ENCODE peak calls at places on chromosome 21, in seven cellular contexts. Y, R, N, E, O, A and I are unnamed samples.

GRCh38 chr21:27112186-27112585 is 145.3 kb upstream of the ADAMTS5 start:
- DNase-seq in Y (no peak), R (peak), N (no peak), E (no peak), O (no peak), A (no peak), I (no peak)

GRCh38 chr21:41750051-41750450 is 16.8 kb downstream of the RIPK4 start:
- DNase-seq in Y (no peak), R (peak), N (no peak), E (no peak), O (no peak), A (no peak), I (no peak)

GRCh38 chr21:14850394-14850793 is 214.4 kb downstream of the NRIP1 start:
- DNase-seq in Y (no peak), R (peak), N (no peak), E (no peak), O (no peak), A (no peak), I (no peak)

GRCh38 chr21:15363921-15364320 is 299.1 kb upstream of the NRIP1 start:
- DNase-seq in Y (no peak), R (no peak), N (no peak), E (no peak), O (no peak), A (no peak), I (no peak)

GRCh38 chr21:41220208-41220733 is 52.3 kb downstream of the BACE2 start:
- DNase-seq in Y (no peak), R (no peak), N (no peak), E (no peak), O (no peak), A (no peak), I (no peak)

GRCh38 chr21:42538479-42539275 is 25.0 kb downstream of the SLC37A1 start:
- DNase-seq in Y (no peak), R (no peak), N (no peak), E (no peak), O (no peak), A (peak), I (no peak)

GRCh38 chr21:42067531-42068255 is 3.4 kb upstream of the UMODL1 start:
- DNase-seq in Y (no peak), R (no peak), N (no peak), E (no peak), O (no peak), A (no peak), I (no peak)

GRCh38 chr21:45322231-45322959 is 34.7 kb upstream of the POFUT2 start:
- DNase-seq in Y (peak), R (no peak), N (no peak), E (no peak), O (no peak), A (no peak), I (no peak)

GRCh38 chr21:46109251-46110221 is 11.6 kb downstream of the COL6A2 start:
- DNase-seq in Y (peak), R (no peak), N (peak), E (no peak), O (no peak), A (no peak), I (no peak)

GRCh38 chr21:45532826-45533730 is 9.2 kb downstream of the SLC19A1 start:
- DNase-seq in Y (peak), R (no peak), N (no peak), E (no peak), O (no peak), A (no peak), I (no peak)

GRCh38 chr21:46381521-46381920 is 57.6 kb downstream of the PCNT start:
- DNase-seq in Y (no peak), R (no peak), N (no peak), E (no peak), O (no peak), A (no peak), I (no peak)

GRCh38 chr21:45054927-45055612 is 19.3 kb upstream of the ADARB1 start:
- DNase-seq in Y (no peak), R (no peak), N (no peak), E (no peak), O (no peak), A (peak), I (no peak)

GRCh38 chr21:41316641-41317392 is at the start of gene FAM3B:
- DNase-seq in Y (no peak), R (no peak), N (no peak), E (no peak), O (no peak), A (no peak), I (no peak)

GRCh38 chr21:39022901-39023693 is 160.2 kb downstream of the PSMG1 start:
- DNase-seq in Y (peak), R (peak), N (peak), E (no peak), O (no peak), A (no peak), I (no peak)

GRCh38 chr21:15190837-15191236 is 126.0 kb upstream of the NRIP1 start:
- DNase-seq in Y (no peak), R (no peak), N (no peak), E (no peak), O (no peak), A (no peak), I (no peak)

DNA sequence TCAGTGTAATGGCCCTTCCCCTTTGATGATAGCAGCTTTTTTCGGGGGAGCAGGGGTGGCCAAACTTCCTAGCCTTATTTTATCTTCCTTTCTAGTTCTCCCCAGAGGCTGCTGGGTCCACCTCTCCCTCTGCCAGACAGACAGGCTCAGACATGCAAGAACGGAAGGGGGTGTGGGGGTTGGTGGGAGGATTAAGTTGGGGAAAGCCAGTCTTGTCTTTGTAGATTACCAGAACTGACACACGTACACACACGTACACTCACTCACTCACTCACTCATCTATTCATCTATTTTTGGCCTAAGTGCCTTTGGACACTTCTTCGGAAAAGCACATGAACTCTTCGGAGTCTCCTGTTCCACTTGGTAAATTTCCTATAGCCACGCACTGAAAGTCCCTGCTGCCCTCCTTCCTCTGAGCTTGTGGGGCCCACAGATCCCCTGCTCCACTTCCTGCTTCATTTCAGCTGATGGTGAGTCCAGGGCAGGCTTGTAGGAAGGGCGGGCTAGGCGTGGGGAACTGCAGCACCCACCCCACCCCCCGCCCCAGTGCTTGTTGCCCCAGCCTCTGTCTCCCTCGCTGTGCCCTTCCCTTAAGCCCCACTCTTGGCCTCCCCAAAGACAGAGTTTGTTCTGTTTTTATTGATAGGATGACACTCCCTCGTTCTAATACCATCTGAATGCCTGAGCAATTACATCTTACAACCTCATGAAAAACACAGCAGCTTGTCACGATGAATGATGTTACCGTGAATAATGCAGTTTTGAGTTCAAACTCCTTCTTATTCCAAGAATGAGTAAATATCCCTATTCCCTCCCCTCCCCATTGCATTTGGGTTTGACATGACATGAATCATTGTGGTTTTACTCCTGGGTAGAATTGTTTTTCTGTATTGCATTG is 60.7 kb upstream of the ATP5PO start:
- DNase-seq in Y (no peak), R (peak), N (peak), E (peak), O (peak), A (peak), I (peak)
- H3K4me3 ChIP-seq in Y (no peak), R (no peak), N (no peak), E (no peak), O (peak), A (peak), I (peak)

GRCh38 chr21:36706951-36707762 is 8.2 kb downstream of the SIM2 start:
- DNase-seq in Y (peak), R (peak), N (no peak), E (no peak), O (no peak), A (no peak), I (no peak)
- TF ChIP-seq CTCF in Y (no peak), R (no peak), N (no peak), E (no peak), O (peak), A (no peak), I (no peak)

GRCh38 chr21:33852495-33852894 is 63.1 kb downstream of the ATP5PO start:
- DNase-seq in Y (no peak), R (no peak), N (no peak), E (no peak), O (no peak), A (no peak), I (no peak)
- H3K4me3 ChIP-seq in Y (no peak), R (no peak), N (no peak), E (no peak), O (no peak), A (no peak), I (no peak)

GRCh38 chr21:43752758-43753438 is 23.2 kb downstream of the CSTB start:
- DNase-seq in Y (no peak), R (no peak), N (no peak), E (no peak), O (no peak), A (no peak), I (no peak)

GRCh38 chr21:43749686-43750262 is 26.3 kb downstream of the CSTB start:
- DNase-seq in Y (no peak), R (no peak), N (no peak), E (no peak), O (no peak), A (no peak), I (no peak)

GRCh38 chr21:43750339-43751033 is 25.6 kb downstream of the CSTB start:
- DNase-seq in Y (no peak), R (no peak), N (no peak), E (no peak), O (no peak), A (no peak), I (no peak)

GRCh38 chr21:43753439-43753799 is 22.7 kb downstream of the CSTB start:
- DNase-seq in Y (no peak), R (no peak), N (no peak), E (no peak), O (no peak), A (no peak), I (no peak)

DNA sequence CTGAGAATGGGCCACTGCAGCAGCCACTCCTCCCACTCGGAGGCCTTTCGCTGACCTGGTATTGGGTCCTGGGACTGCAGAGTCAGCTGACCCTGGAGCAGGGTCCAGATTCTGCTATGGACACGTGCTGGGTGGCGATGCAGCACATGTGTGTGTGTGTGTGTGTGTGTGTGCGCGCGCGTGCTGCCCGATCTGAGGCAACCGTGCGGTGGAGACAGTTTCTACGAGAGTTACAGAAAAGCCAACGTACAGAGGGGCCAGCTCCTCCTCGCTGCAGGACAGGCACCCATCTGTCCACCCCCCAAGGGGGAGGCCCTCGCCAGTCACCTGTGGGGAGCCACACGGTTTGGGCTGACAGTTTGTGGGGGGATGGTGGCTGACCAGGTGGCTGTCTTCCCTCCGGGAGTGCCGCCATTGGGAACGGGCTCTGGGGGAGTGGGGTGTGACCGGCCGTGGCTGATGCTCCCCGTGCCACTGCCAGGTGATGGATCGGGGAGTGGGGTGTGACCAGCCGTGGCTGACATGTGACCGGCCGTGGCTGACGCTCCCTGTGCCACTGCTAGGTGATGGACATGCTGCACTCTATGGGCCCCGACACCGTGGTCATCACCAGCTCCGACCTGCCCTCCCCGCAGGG is 24.0 kb downstream of the CSTB start:
- DNase-seq in Y (no peak), R (no peak), N (no peak), E (no peak), O (no peak), A (no peak), I (no peak)
- TF ChIP-seq CTCF in Y (no peak), R (no peak), N (no peak), E (no peak), O (no peak), A (no peak), I (no peak)

GRCh38 chr21:21183092-21183491 is 184.9 kb downstream of the NCAM2 start:
- DNase-seq in Y (no peak), R (peak), N (no peak), E (no peak), O (no peak), A (no peak), I (no peak)

GRCh38 chr21:21184771-21185528 is 186.7 kb downstream of the NCAM2 start:
- DNase-seq in Y (no peak), R (no peak), N (no peak), E (no peak), O (no peak), A (no peak), I (no peak)

GRCh38 chr21:21187579-21187978 is 189.4 kb downstream of the NCAM2 start:
- DNase-seq in Y (no peak), R (peak), N (no peak), E (no peak), O (no peak), A (no peak), I (no peak)

DNA sequence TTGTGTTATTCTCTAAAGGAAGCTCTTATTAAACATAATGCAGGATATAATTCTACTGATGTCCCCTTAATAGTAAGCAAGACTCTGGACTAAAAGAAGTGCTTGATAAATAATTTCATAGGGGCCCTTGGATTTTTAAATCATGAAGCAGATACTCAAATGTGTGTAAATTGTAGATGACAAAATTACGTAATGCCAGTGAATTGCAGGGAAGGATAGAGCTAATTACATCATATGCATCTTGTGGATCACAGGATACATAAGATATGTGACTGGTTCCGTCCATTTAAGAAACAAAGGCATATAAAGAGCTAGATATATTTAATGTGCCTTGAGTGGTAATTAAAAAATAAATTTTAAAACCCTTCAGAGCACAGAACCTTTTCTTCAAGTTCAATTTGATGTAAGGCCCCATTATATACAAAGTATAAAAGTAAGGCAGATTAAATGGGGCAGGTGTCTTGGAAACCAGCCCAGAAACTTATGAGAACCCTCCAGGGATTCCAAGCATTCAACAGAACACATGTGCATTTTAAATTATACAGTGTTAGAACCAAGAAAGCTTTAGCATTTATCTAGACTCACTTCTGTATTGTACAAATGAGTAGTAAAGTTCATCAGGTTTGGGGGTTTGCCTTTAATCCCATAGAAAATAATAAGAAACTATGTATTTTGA is 190.4 kb downstream of the NCAM2 start:
- DNase-seq in Y (no peak), R (no peak), N (no peak), E (no peak), O (no peak), A (no peak), I (no peak)
- H3K4me3 ChIP-seq in Y (no peak), R (no peak), N (no peak), E (no peak), O (no peak), A (no peak), I (no peak)

GRCh38 chr21:24895885-24896734 is 711.2 kb downstream of the MRPL39 start:
- DNase-seq in Y (no peak), R (peak), N (no peak), E (no peak), O (no peak), A (no peak), I (no peak)
- TF ChIP-seq CTCF in Y (peak), R (peak), N (peak), E (no peak), O (no peak), A (peak), I (peak)

GRCh38 chr21:32392880-32393676 is at the start of gene URB1:
- DNase-seq in Y (peak), R (peak), N (peak), E (peak), O (no peak), A (peak), I (peak)
- H3K4me3 ChIP-seq in Y (peak), R (peak), N (peak), E (peak), O (peak), A (peak), I (peak)

GRCh38 chr21:18382141-18382540 is 21.4 kb downstream of the TMPRSS15 start:
- DNase-seq in Y (no peak), R (no peak), N (no peak), E (no peak), O (no peak), A (peak), I (no peak)

GRCh38 chr21:18387994-18388393 is 15.6 kb downstream of the TMPRSS15 start:
- DNase-seq in Y (no peak), R (no peak), N (no peak), E (no peak), O (no peak), A (peak), I (no peak)

GRCh38 chr21:18384771-18385170 is 18.8 kb downstream of the TMPRSS15 start:
- DNase-seq in Y (no peak), R (no peak), N (no peak), E (peak), O (no peak), A (peak), I (no peak)
- TF ChIP-seq CTCF in Y (peak), R (no peak), N (peak), E (no peak), O (no peak), A (peak), I (no peak)

DNA sequence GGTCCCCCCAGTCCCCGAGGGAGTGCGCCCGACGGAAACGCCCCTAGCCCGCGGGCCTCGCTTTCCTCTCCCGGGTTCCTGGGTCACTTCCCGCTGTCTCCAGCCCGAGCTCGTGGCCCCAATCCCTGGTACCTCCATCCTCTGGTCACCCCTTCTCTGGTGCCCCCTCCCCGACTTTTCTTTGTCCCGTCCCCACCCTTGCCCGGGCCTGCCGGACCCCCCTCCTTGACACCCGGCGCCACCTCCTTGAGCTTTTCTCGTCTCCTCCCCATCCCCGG is 320 bp upstream of the RIPPLY3 start:
- DNase-seq in Y (no peak), R (no peak), N (no peak), E (no peak), O (no peak), A (no peak), I (no peak)
- H3K4me3 ChIP-seq in Y (peak), R (peak), N (peak), E (peak), O (peak), A (no peak), I (no peak)

GRCh38 chr21:32916522-32917099 is 109.1 kb upstream of the OLIG2 start:
- DNase-seq in Y (no peak), R (no peak), N (no peak), E (peak), O (no peak), A (peak), I (no peak)
- TF ChIP-seq CTCF in Y (no peak), R (no peak), N (no peak), E (no peak), O (no peak), A (peak), I (peak)